ENCODE peak calls at places on chromosomes 16 and 17, in eight cellular contexts. One of them, this sample, is unnamed.

GRCh38 chr16:8869212-8869987 is 594 bp upstream of the CARHSP1 start:
- DNase-seq in stimulated activated naive CD8-positive, alpha-beta T cell treated with anti-CD3 and anti-CD28 coated beads, Interleukin-15, Interleukin-2, amounts not matched to agents 100 U/mL and 50 U/mL, for 24 hours: peak
- DNase-seq in sciatic nerve: no peak
- DNase-seq in T-helper 17 cell: no peak
- DNase-seq in activated B cell treated with CpG ODN at 0.5 μM for 24 hours: no peak
- DNase-seq in COR-L47: no peak
- DNase-seq in GM12865: no peak
- DNase-seq in NCI-H1105 treated with DMSO at 0.1 percent for 48 hours: no peak
- DNase-seq in this sample: no peak

GRCh38 chr16:57049678-57050077 is 42.7 kb upstream of the CPNE2 start:
- DNase-seq in stimulated activated naive CD8-positive, alpha-beta T cell treated with anti-CD3 and anti-CD28 coated beads, Interleukin-15, Interleukin-2, amounts not matched to agents 100 U/mL and 50 U/mL, for 24 hours: no peak
- DNase-seq in sciatic nerve: no peak
- DNase-seq in T-helper 17 cell: no peak
- DNase-seq in activated B cell treated with CpG ODN at 0.5 μM for 24 hours: no peak
- DNase-seq in COR-L47: no peak
- DNase-seq in GM12865: peak
- DNase-seq in NCI-H1105 treated with DMSO at 0.1 percent for 48 hours: no peak
- DNase-seq in this sample: no peak

GRCh38 chr16:12484426-12484825 is 319.3 kb downstream of the CPPED1 start:
- DNase-seq in stimulated activated naive CD8-positive, alpha-beta T cell treated with anti-CD3 and anti-CD28 coated beads, Interleukin-15, Interleukin-2, amounts not matched to agents 100 U/mL and 50 U/mL, for 24 hours: no peak
- DNase-seq in sciatic nerve: no peak
- DNase-seq in T-helper 17 cell: no peak
- DNase-seq in activated B cell treated with CpG ODN at 0.5 μM for 24 hours: no peak
- DNase-seq in COR-L47: no peak
- DNase-seq in GM12865: no peak
- DNase-seq in NCI-H1105 treated with DMSO at 0.1 percent for 48 hours: no peak
- DNase-seq in this sample: peak

GRCh38 chr16:1990336-1991134 is 765 bp downstream of the SYNGR3 start:
- DNase-seq in stimulated activated naive CD8-positive, alpha-beta T cell treated with anti-CD3 and anti-CD28 coated beads, Interleukin-15, Interleukin-2, amounts not matched to agents 100 U/mL and 50 U/mL, for 24 hours: peak
- DNase-seq in sciatic nerve: no peak
- DNase-seq in T-helper 17 cell: no peak
- DNase-seq in activated B cell treated with CpG ODN at 0.5 μM for 24 hours: peak
- DNase-seq in COR-L47: peak
- DNase-seq in GM12865: peak
- DNase-seq in NCI-H1105 treated with DMSO at 0.1 percent for 48 hours: peak
- DNase-seq in this sample: no peak

GRCh38 chr16:73069581-73070262 is 21.8 kb upstream of the ZFHX3 start:
- DNase-seq in stimulated activated naive CD8-positive, alpha-beta T cell treated with anti-CD3 and anti-CD28 coated beads, Interleukin-15, Interleukin-2, amounts not matched to agents 100 U/mL and 50 U/mL, for 24 hours: no peak
- DNase-seq in sciatic nerve: peak
- DNase-seq in T-helper 17 cell: no peak
- DNase-seq in activated B cell treated with CpG ODN at 0.5 μM for 24 hours: no peak
- DNase-seq in COR-L47: no peak
- DNase-seq in GM12865: no peak
- DNase-seq in NCI-H1105 treated with DMSO at 0.1 percent for 48 hours: no peak
- DNase-seq in this sample: no peak

GRCh38 chr16:74521691-74522090 is 85.2 kb downstream of the GLG1 start:
- DNase-seq in stimulated activated naive CD8-positive, alpha-beta T cell treated with anti-CD3 and anti-CD28 coated beads, Interleukin-15, Interleukin-2, amounts not matched to agents 100 U/mL and 50 U/mL, for 24 hours: no peak
- DNase-seq in sciatic nerve: no peak
- DNase-seq in T-helper 17 cell: no peak
- DNase-seq in activated B cell treated with CpG ODN at 0.5 μM for 24 hours: no peak
- DNase-seq in COR-L47: no peak
- DNase-seq in GM12865: no peak
- DNase-seq in NCI-H1105 treated with DMSO at 0.1 percent for 48 hours: no peak
- DNase-seq in this sample: no peak

GRCh38 chr16:3983081-3983520 is 102.6 kb upstream of the CREBBP start:
- DNase-seq in stimulated activated naive CD8-positive, alpha-beta T cell treated with anti-CD3 and anti-CD28 coated beads, Interleukin-15, Interleukin-2, amounts not matched to agents 100 U/mL and 50 U/mL, for 24 hours: peak
- DNase-seq in sciatic nerve: peak
- DNase-seq in T-helper 17 cell: no peak
- DNase-seq in activated B cell treated with CpG ODN at 0.5 μM for 24 hours: no peak
- DNase-seq in COR-L47: peak
- DNase-seq in GM12865: peak
- DNase-seq in NCI-H1105 treated with DMSO at 0.1 percent for 48 hours: peak
- DNase-seq in this sample: peak

GRCh38 chr17:8955021-8955420 is 10.5 kb downstream of the PIK3R5 start:
- DNase-seq in stimulated activated naive CD8-positive, alpha-beta T cell treated with anti-CD3 and anti-CD28 coated beads, Interleukin-15, Interleukin-2, amounts not matched to agents 100 U/mL and 50 U/mL, for 24 hours: no peak
- DNase-seq in sciatic nerve: no peak
- DNase-seq in T-helper 17 cell: no peak
- DNase-seq in activated B cell treated with CpG ODN at 0.5 μM for 24 hours: no peak
- DNase-seq in COR-L47: no peak
- DNase-seq in GM12865: no peak
- DNase-seq in NCI-H1105 treated with DMSO at 0.1 percent for 48 hours: no peak
- DNase-seq in this sample: peak

GRCh38 chr16:84416407-84417321 is 48.3 kb downstream of the ATP2C2 start:
- DNase-seq in stimulated activated naive CD8-positive, alpha-beta T cell treated with anti-CD3 and anti-CD28 coated beads, Interleukin-15, Interleukin-2, amounts not matched to agents 100 U/mL and 50 U/mL, for 24 hours: no peak
- DNase-seq in sciatic nerve: no peak
- DNase-seq in T-helper 17 cell: no peak
- DNase-seq in activated B cell treated with CpG ODN at 0.5 μM for 24 hours: no peak
- DNase-seq in COR-L47: no peak
- DNase-seq in GM12865: no peak
- DNase-seq in NCI-H1105 treated with DMSO at 0.1 percent for 48 hours: no peak
- DNase-seq in this sample: no peak

GRCh38 chr16:55496509-55497145 is 12.2 kb upstream of the LPCAT2 start:
- DNase-seq in stimulated activated naive CD8-positive, alpha-beta T cell treated with anti-CD3 and anti-CD28 coated beads, Interleukin-15, Interleukin-2, amounts not matched to agents 100 U/mL and 50 U/mL, for 24 hours: no peak
- DNase-seq in sciatic nerve: no peak
- DNase-seq in T-helper 17 cell: no peak
- DNase-seq in activated B cell treated with CpG ODN at 0.5 μM for 24 hours: no peak
- DNase-seq in COR-L47: no peak
- DNase-seq in GM12865: no peak
- DNase-seq in NCI-H1105 treated with DMSO at 0.1 percent for 48 hours: no peak
- DNase-seq in this sample: no peak

GRCh38 chr17:7101531-7101930 is 13.1 kb downstream of the ASGR2 start:
- DNase-seq in stimulated activated naive CD8-positive, alpha-beta T cell treated with anti-CD3 and anti-CD28 coated beads, Interleukin-15, Interleukin-2, amounts not matched to agents 100 U/mL and 50 U/mL, for 24 hours: no peak
- DNase-seq in sciatic nerve: no peak
- DNase-seq in T-helper 17 cell: no peak
- DNase-seq in activated B cell treated with CpG ODN at 0.5 μM for 24 hours: no peak
- DNase-seq in COR-L47: no peak
- DNase-seq in GM12865: no peak
- DNase-seq in NCI-H1105 treated with DMSO at 0.1 percent for 48 hours: no peak
- DNase-seq in this sample: no peak

GRCh38 chr16:11725457-11725856 is 17.2 kb downstream of the TXNDC11 start:
- DNase-seq in stimulated activated naive CD8-positive, alpha-beta T cell treated with anti-CD3 and anti-CD28 coated beads, Interleukin-15, Interleukin-2, amounts not matched to agents 100 U/mL and 50 U/mL, for 24 hours: no peak
- DNase-seq in sciatic nerve: no peak
- DNase-seq in T-helper 17 cell: no peak
- DNase-seq in activated B cell treated with CpG ODN at 0.5 μM for 24 hours: no peak
- DNase-seq in COR-L47: no peak
- DNase-seq in GM12865: no peak
- DNase-seq in NCI-H1105 treated with DMSO at 0.1 percent for 48 hours: no peak
- DNase-seq in this sample: no peak

GRCh38 chr17:32160526-32160925 is 18.2 kb downstream of the RHOT1 start:
- DNase-seq in stimulated activated naive CD8-positive, alpha-beta T cell treated with anti-CD3 and anti-CD28 coated beads, Interleukin-15, Interleukin-2, amounts not matched to agents 100 U/mL and 50 U/mL, for 24 hours: no peak
- DNase-seq in sciatic nerve: no peak
- DNase-seq in T-helper 17 cell: no peak
- DNase-seq in activated B cell treated with CpG ODN at 0.5 μM for 24 hours: no peak
- DNase-seq in COR-L47: no peak
- DNase-seq in GM12865: no peak
- DNase-seq in NCI-H1105 treated with DMSO at 0.1 percent for 48 hours: no peak
- DNase-seq in this sample: no peak

This sample was measured in right cardiac atrium.